ENCODE peak calls at places on chromosomes 16 and 17, in four cellular contexts. X, E, O and T are unnamed samples.
A peak's percentile ranks its signal among the peaks of the same experiment; 100 is the strongest.

GRCh38 chr17:13001991-13002615 is 15.7 kb downstream of the ELAC2 start:
- DNase-seq in X (no peak), E (no peak), O (no peak), T (peak; percentile 6)

GRCh38 chr17:12982224-12982623 is 35.6 kb downstream of the ELAC2 start:
- DNase-seq in X (no peak), E (no peak), O (no peak), T (no peak)

GRCh38 chr16:67750466-67750865 is 31.4 kb upstream of the GFOD2 start:
- DNase-seq in X (no peak), E (no peak), O (no peak), T (no peak)

GRCh38 chr16:2467301-2468141 is 3.6 kb upstream of the NTN3 start:
- DNase-seq in X (peak; percentile 100), E (peak; percentile 68), O (peak; percentile 80), T (peak; percentile 95)

GRCh38 chr17:28443901-28444638 is 29.4 kb upstream of the SLC13A2 start:
- DNase-seq in X (no peak), E (no peak), O (no peak), T (no peak)

GRCh38 chr16:28915181-28915580 is 9.9 kb downstream of the RABEP2 start:
- DNase-seq in X (peak; percentile 87), E (no peak), O (no peak), T (no peak)

GRCh38 chr17:10292057-10292931 is 80.5 kb downstream of the MYH13 start:
- DNase-seq in X (no peak), E (peak; percentile 22), O (peak; percentile 46), T (no peak)

GRCh38 chr17:16269658-16270057 is 52.6 kb downstream of the PIGL start:
- DNase-seq in X (peak; percentile 92), E (no peak), O (no peak), T (no peak)

GRCh38 chr16:15440852-15441251 is 6.5 kb downstream of the BMERB1 start:
- DNase-seq in X (peak; percentile 91), E (no peak), O (no peak), T (no peak)

GRCh38 chr17:1907818-1908698 is 78.3 kb downstream of the RPA1 start:
- DNase-seq in X (peak; percentile 75), E (peak; percentile 28), O (no peak), T (peak; percentile 85)

GRCh38 chr16:27098366-27099050 is 31.8 kb downstream of the C16orf82 start:
- DNase-seq in X (no peak), E (no peak), O (no peak), T (no peak)

GRCh38 chr16:694187-694862 is 4.1 kb upstream of the WDR24 start:
- DNase-seq in X (no peak), E (peak; percentile 29), O (no peak), T (peak; percentile 90)

GRCh38 chr16:64780445-64780844 is 341.4 kb downstream of the CDH11 start:
- DNase-seq in X (no peak), E (no peak), O (no peak), T (no peak)

GRCh38 chr16:21599994-21600773 is 807 bp downstream of the METTL9 start:
- DNase-seq in X (peak; percentile 75), E (peak; percentile 57), O (no peak), T (no peak)

GRCh38 chr17:81302861-81303326 is 7.8 kb upstream of the SLC38A10 start:
- DNase-seq in X (no peak), E (no peak), O (no peak), T (no peak)

GRCh38 chr16:2846511-2847310 is 11.3 kb downstream of the PRSS22 start:
- DNase-seq in X (peak; percentile 92), E (no peak), O (no peak), T (no peak)

GRCh38 chr17:80892900-80893603 is 98.6 kb upstream of the CHMP6 start:
- DNase-seq in X (peak; percentile 100), E (no peak), O (no peak), T (no peak)

GRCh38 chr16:4327782-4328579 is 12.1 kb downstream of the GLIS2 start:
- DNase-seq in X (peak; percentile 100), E (peak; percentile 92), O (peak; percentile 83), T (peak; percentile 98)

GRCh38 chr17:49730078-49730786 is 22.5 kb upstream of the SLC35B1 start:
- DNase-seq in X (peak; percentile 85), E (no peak), O (peak; percentile 87), T (no peak)

GRCh38 chr17:66474258-66474657 is 171.8 kb downstream of the PRKCA start:
- DNase-seq in X (no peak), E (no peak), O (no peak), T (peak; percentile 59)

GRCh38 chr17:50532452-50533024 is at the start of gene EPN3:
- DNase-seq in X (peak; percentile 94), E (peak; percentile 55), O (no peak), T (peak; percentile 90)

GRCh38 chr17:70857351-70857750 is 688.0 kb downstream of the KCNJ2 start:
- DNase-seq in X (no peak), E (no peak), O (no peak), T (no peak)

GRCh38 chr17:41772586-41773189 is 13.8 kb downstream of the JUP start:
- DNase-seq in X (peak; percentile 75), E (no peak), O (no peak), T (no peak)

GRCh38 chr16:79808731-79809130 is 208.2 kb upstream of the MAF start:
- DNase-seq in X (no peak), E (no peak), O (no peak), T (no peak)

GRCh38 chr16:83615981-83616380 is 191.8 kb upstream of the HSBP1 start:
- DNase-seq in X (no peak), E (no peak), O (no peak), T (no peak)

GRCh38 chr16:88926374-88926990 is 50.5 kb downstream of the CBFA2T3 start:
- DNase-seq in X (no peak), E (no peak), O (no peak), T (no peak)

DNA sequence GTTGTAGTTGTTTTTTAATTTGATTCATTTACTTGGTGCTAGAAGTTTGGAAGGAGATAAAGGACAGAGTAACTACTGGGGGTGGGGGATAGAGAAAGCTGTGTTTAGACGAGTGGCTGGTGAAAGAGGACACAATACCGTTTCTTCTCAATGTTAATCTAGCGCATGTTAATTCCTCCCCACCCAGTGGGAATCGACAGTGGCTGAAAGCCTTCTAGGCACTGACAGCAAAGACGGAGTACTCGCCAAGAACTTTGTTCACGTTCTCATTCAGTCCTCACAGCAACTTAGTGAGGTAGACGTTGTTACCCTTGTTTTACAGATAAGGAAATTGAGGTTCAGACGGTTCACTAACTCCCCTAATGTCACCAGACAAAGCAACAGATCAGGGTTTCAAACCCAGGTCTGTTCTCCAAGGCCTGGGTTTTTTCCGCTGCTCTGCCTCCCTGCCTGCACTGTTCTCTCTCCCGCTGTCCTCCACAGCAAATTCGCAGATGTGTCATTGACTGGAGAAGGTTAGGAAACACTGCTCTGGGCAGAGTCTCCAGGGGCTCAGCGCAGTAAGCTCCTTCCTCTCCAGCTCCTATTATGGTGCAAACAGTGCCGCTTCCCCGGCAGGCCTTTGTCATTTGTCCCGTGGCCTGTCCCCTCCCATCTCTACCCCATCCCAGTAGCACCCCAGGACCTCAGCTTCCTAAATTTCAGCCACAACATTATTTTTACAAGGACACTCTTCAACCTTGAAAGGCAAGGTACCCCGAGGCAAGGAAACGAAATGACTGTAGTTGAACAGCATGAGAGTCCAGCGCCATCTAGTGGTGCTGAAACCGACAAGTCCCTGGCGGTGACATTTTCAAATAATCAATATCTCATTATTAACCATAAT is 16.9 kb downstream of the MRPS23 start:
- DNase-seq in X (no peak), E (peak; percentile 85), O (peak; percentile 61), T (peak; percentile 71)
- H3K4me3 ChIP-seq in X (peak overlapping the region; percentile 69), E (peak overlapping the region; percentile 27), O (peak overlapping the region; percentile 62), T (peak overlapping the region; percentile 11)

DNA sequence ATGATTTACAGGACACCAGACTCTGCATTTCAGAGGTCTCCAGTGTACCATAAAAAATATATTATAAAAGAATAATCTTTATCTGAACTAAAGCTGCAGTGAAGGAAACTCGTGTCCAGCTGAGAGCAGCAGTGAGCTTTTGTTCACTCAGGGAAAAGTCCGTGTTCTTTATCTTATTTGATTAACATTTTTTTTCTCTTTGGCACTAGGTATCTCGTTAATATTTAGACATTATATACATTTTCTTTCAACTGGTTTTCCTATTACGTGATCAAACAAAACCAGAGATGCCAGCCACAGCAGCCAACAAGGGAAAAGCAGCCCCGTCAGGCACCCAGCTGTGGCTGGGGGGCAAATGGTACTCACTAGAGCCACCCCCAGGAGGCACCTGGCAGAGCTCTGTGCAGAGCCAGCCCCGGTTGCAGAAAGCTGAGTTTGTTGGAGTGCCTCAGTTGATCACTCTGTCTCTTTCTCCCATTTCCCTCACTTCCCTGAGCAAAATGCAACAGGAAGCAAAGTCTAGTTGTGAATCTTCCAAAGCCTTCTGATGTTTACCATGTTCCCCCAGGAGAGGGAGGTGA is 1.1 kb upstream of the HS3ST4 start:
- DNase-seq in X (no peak), E (no peak), O (no peak), T (peak; percentile 37)
- H3K27me3 ChIP-seq in X (peaks cover 23% of the 10 kb centered on the region), E (peaks cover 62% of the 10 kb centered on the region), O (peaks cover 79% of the 10 kb centered on the region), T (peaks cover 33% of the 10 kb centered on the region)

GRCh38 chr16:72278301-72278700 is 106.3 kb upstream of the PMFBP1 start:
- DNase-seq in X (no peak), E (no peak), O (no peak), T (no peak)

GRCh38 chr16:72282338-72282737 is 110.4 kb upstream of the PMFBP1 start:
- DNase-seq in X (no peak), E (no peak), O (no peak), T (no peak)

GRCh38 chr16:72271841-72272240 is 99.9 kb upstream of the PMFBP1 start:
- DNase-seq in X (no peak), E (no peak), O (no peak), T (no peak)

DNA sequence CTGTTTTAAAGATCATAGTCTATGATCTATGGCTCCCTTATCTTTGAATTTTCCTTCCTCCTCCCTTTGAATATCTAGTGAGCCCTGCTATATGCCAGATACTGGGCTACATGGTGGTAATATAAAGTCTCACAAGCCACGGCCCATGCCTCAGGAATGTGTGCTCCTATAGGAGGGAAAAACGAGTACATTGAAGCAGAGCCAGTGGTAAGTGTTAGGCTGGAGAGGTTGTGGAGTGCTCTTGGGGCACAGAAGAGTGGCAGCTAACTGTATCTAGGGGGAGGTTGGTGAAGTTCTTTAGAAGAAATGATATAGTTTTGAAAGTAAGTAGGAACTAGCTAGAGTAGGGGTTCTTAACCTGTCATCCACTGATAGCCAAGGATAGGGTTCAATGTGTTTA is 105.8 kb upstream of the PMFBP1 start:
- DNase-seq in X (no peak), E (no peak), O (no peak), T (no peak)
- H3K36me3 ChIP-seq in X (no peaks in the 10 kb centered on the region), E (no peaks in the 10 kb centered on the region), O (no peaks in the 10 kb centered on the region), T (no peaks in the 10 kb centered on the region)

GRCh38 chr17:69502488-69502887 is 88.0 kb downstream of the MAP2K6 start:
- DNase-seq in X (no peak), E (no peak), O (no peak), T (no peak)

GRCh38 chr17:69499301-69499700 is 84.8 kb downstream of the MAP2K6 start:
- DNase-seq in X (no peak), E (no peak), O (no peak), T (no peak)

GRCh38 chr17:69501591-69502468 is 87.3 kb downstream of the MAP2K6 start:
- DNase-seq in X (no peak), E (peak; percentile 52), O (no peak), T (peak; percentile 38)

GRCh38 chr17:69503711-69504110 is 89.2 kb downstream of the MAP2K6 start:
- DNase-seq in X (no peak), E (no peak), O (no peak), T (no peak)

DNA sequence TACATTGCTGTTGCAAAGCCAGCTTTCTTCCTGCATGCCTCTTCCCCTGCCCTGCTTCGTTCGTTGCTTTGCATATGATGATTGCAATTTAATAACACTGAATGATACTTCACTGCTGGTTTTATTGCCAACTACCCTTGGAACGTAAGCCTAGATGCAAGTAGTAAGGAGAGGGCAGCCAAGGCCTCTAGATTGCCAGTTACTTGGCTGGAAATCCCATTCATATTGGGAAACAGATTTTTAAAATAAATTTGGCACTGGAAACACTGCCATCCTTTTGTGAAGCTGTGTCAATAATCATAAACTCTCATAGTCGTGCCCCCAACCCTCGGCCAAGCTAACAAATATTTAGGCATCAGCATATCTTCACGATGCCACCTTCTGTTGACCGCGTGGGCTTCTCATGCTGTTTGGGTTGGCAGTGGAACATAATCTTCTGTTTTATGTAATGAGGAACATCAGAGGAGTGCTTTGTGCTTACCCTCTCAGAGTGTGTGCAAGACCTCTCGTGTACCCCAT is 86.5 kb downstream of the MAP2K6 start:
- DNase-seq in X (no peak), E (no peak), O (no peak), T (no peak)
- H3K4me3 ChIP-seq in X (no peak overlapping the region), E (no peak overlapping the region), O (peak overlapping the region; percentile 43), T (no peak overlapping the region)